ENCODE peak calls at places on chromosomes 5 and 9, in nine cellular contexts. Z is epithelial cell of esophagus, C is hepatocyte, S is pancreas, B is endodermal cell, G is brain microvascular endothelial cell, U is RWPE2, P is ovary, K is fibroblast of pulmonary artery. O is an unnamed sample.
A peak's percentile ranks its signal among the peaks of the same experiment; 100 is the strongest.

GRCh38 chr5:120108586-120109254 is 355.4 kb upstream of the PRR16 start:
- DNase-seq in Z (peak; percentile 39), C (no peak), S (no peak), B (no peak), G (no peak), U (no peak), P (no peak), K (peak; percentile 32), O (peak; percentile 74)

GRCh38 chr5:72328172-72328571 is 8.0 kb downstream of the PTCD2 start:
- DNase-seq in Z (peak; percentile 46), C (no peak), S (no peak), B (no peak), G (no peak), U (no peak), P (no peak), K (peak; percentile 51), O (peak; percentile 26)

GRCh38 chr9:2453701-2454100 is 167.9 kb upstream of the VLDLR start:
- DNase-seq in Z (no peak), C (no peak), S (no peak), B (no peak), G (no peak), U (no peak), P (no peak), K (no peak), O (no peak)

GRCh38 chr5:115640274-115640673 is 14.4 kb upstream of the TMED7 start:
- DNase-seq in Z (no peak), C (no peak), S (no peak), B (no peak), G (no peak), U (no peak), P (no peak), K (no peak), O (no peak)

GRCh38 chr5:149205625-149206523 is 64.6 kb downstream of the ABLIM3 start:
- DNase-seq in Z (peak; percentile 31), C (no peak), S (no peak), B (no peak), G (peak; percentile 54), U (no peak), P (no peak), K (peak; percentile 90), O (peak; percentile 94)

GRCh38 chr5:21236896-21237830 is 1249.2 kb upstream of the CDH18 start:
- DNase-seq in Z (peak; percentile 85), C (no peak), S (no peak), B (no peak), G (no peak), U (no peak), P (no peak), K (peak; percentile 53), O (peak; percentile 34)

GRCh38 chr5:39948867-39949468 is 524.2 kb upstream of the DAB2 start:
- DNase-seq in Z (peak; percentile 81), C (peak; percentile 86), S (no peak), B (peak; percentile 59), G (peak; percentile 71), U (no peak), P (no peak), K (peak; percentile 82), O (peak; percentile 89)

GRCh38 chr5:170481839-170482238 is 22.0 kb upstream of the KCNIP1 start:
- DNase-seq in Z (no peak), C (no peak), S (no peak), B (peak; percentile 10), G (no peak), U (no peak), P (no peak), K (no peak), O (no peak)

GRCh38 chr5:164636456-164636855 is 1131.0 kb downstream of the MAT2B start:
- DNase-seq in Z (no peak), C (no peak), S (no peak), B (no peak), G (no peak), U (no peak), P (no peak), K (no peak), O (no peak)

GRCh38 chr9:91301161-91301560 is 60.6 kb downstream of the AUH start:
- DNase-seq in Z (peak; percentile 55), C (no peak), S (no peak), B (no peak), G (no peak), U (no peak), P (peak; percentile 36), K (peak; percentile 21), O (peak; percentile 42)

GRCh38 chr5:40385544-40385943 is 294.2 kb upstream of the PTGER4 start:
- DNase-seq in Z (peak; percentile 91), C (no peak), S (no peak), B (peak; percentile 56), G (no peak), U (peak; percentile 94), P (no peak), K (no peak), O (no peak)

GRCh38 chr5:52786937-52787599 is 648 bp upstream of the ITGA1 start:
- DNase-seq in Z (peak; percentile 68), C (peak; percentile 48), S (no peak), B (peak; percentile 69), G (no peak), U (no peak), P (no peak), K (no peak), O (peak; percentile 38)

GRCh38 chr5:75933489-75933888 is 149.7 kb upstream of the SV2C start:
- DNase-seq in Z (peak; percentile 1), C (no peak), S (no peak), B (no peak), G (no peak), U (no peak), P (no peak), K (no peak), O (no peak)

GRCh38 chr9:68560131-68560844 is 19.6 kb upstream of the TMEM252 start:
- DNase-seq in Z (no peak), C (peak; percentile 37), S (peak; percentile 61), B (peak; percentile 96), G (peak; percentile 52), U (no peak), P (peak; percentile 27), K (peak; percentile 29), O (peak; percentile 70)

GRCh38 chr9:20538092-20538491 is 84.2 kb downstream of the MLLT3 start:
- DNase-seq in Z (no peak), C (no peak), S (no peak), B (no peak), G (no peak), U (no peak), P (no peak), K (no peak), O (no peak)

GRCh38 chr9:2017459-2018161 is 2.5 kb downstream of the SMARCA2 start:
- DNase-seq in Z (peak; percentile 70), C (peak; percentile 82), S (peak; percentile 80), B (peak; percentile 80), G (peak; percentile 43), U (peak; percentile 62), P (peak; percentile 77), K (peak; percentile 79), O (peak; percentile 79)

GRCh38 chr5:176578391-176578808 is 29.3 kb downstream of the CDHR2 start:
- DNase-seq in Z (peak; percentile 87), C (peak; percentile 86), S (peak; percentile 77), B (peak; percentile 96), G (no peak), U (peak; percentile 92), P (no peak), K (peak; percentile 56), O (peak; percentile 40)

GRCh38 chr9:124208571-124208970 is 49.2 kb upstream of the NEK6 start:
- DNase-seq in Z (no peak), C (no peak), S (no peak), B (peak; percentile 35), G (no peak), U (no peak), P (no peak), K (no peak), O (no peak)
- H3K4me3 ChIP-seq in Z (no peak overlapping the region), C (no peak overlapping the region), S (no peak overlapping the region), B (no peak overlapping the region), G (no peak overlapping the region), U (no peak overlapping the region), P (no peak overlapping the region), K (no peak overlapping the region), O (no peak overlapping the region)

GRCh38 chr5:157301066-157301465 is 35.1 kb downstream of the CYFIP2 start:
- DNase-seq in Z (no peak), C (no peak), S (no peak), B (no peak), G (no peak), U (no peak), P (no peak), K (no peak), O (no peak)

GRCh38 chr5:157306092-157306491 is 40.2 kb downstream of the CYFIP2 start:
- DNase-seq in Z (no peak), C (no peak), S (no peak), B (no peak), G (no peak), U (no peak), P (no peak), K (no peak), O (no peak)

GRCh38 chr5:157303023-157303422 is 37.1 kb downstream of the CYFIP2 start:
- DNase-seq in Z (no peak), C (no peak), S (no peak), B (no peak), G (no peak), U (no peak), P (no peak), K (no peak), O (no peak)

GRCh38 chr5:157306690-157307089 is 40.8 kb downstream of the CYFIP2 start:
- DNase-seq in Z (no peak), C (no peak), S (no peak), B (no peak), G (no peak), U (no peak), P (no peak), K (no peak), O (no peak)

DNA sequence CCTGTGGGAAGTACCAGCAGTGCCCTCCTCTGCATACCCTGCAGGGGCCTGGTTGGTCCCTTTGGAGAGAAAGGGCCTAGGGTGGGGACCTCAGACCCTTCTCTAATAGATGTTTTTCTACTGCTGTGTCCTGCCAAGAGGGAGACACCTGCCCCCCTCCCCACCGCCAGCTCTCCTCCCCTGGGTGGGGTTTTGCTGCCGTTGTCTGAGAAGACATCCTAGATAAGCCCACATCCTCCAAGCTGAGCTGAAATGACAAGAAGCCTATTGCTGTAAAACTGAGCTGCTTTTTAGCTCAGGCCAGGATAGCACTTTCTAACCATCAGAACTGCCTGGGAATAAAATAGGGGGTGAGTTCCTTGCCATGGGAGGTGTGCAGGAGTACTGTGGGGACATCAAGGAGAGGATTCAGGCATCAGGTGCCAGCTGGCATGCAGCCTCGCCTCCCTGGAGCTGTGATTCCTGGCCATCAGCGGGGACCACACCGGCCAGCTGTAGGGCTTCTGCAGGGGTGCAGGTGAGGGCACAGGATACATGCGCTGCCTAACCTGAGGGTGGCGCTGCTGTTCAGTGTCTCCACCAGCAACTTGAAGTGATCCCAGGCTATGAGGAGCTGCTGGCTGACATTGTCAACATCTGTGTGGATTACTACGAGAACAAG is 37.9 kb downstream of the CYFIP2 start:
- DNase-seq in Z (no peak), C (no peak), S (no peak), B (peak; percentile 93), G (no peak), U (no peak), P (no peak), K (no peak), O (no peak)
- TF ChIP-seq CTCF in Z (no peak), C (peak; percentile 10), S (no peak), B (peak; percentile 81), G (peak; percentile 41), U (peak; percentile 20), P (no peak), K (no peak), O (peak; percentile 6)

GRCh38 chr5:179406031-179406681 is 60.9 kb upstream of the ADAMTS2 start:
- DNase-seq in Z (no peak), C (peak; percentile 49), S (peak; percentile 46), B (peak; percentile 35), G (peak; percentile 27), U (no peak), P (no peak), K (peak; percentile 24), O (peak; percentile 55)
- H3K4me3 ChIP-seq in Z (no peak overlapping the region), C (no peak overlapping the region), S (no peak overlapping the region), B (no peak overlapping the region), G (no peak overlapping the region), U (no peak overlapping the region), P (no peak overlapping the region), K (no peak overlapping the region), O (no peak overlapping the region)

GRCh38 chr5:109364977-109365376 is 44.8 kb downstream of the PJA2 start:
- DNase-seq in Z (no peak), C (no peak), S (no peak), B (no peak), G (no peak), U (no peak), P (no peak), K (no peak), O (no peak)
- TF ChIP-seq CTCF in Z (no peak), C (no peak), S (no peak), B (no peak), G (no peak), U (no peak), P (no peak), K (no peak), O (no peak)

O was measured in cardiac fibroblast.